ENCODE peak calls at places on chromosomes 13 and 19, in six cellular contexts. One of them, this sample, is unnamed.

GRCh38 chr19:52248256-52248655 is 21.1 kb upstream of the ZNF766 start:
- DNase-seq in effector memory CD4-positive, alpha-beta T cell: peak
- DNase-seq in AG09309: peak
- DNase-seq in fibroblast of the aortic adventitia: peak
- DNase-seq in neuronal stem cell: no peak
- DNase-seq in stomach: peak
- DNase-seq in this sample: peak

GRCh38 chr19:5083547-5083965 is 114.6 kb downstream of the KDM4B start:
- DNase-seq in neuronal stem cell: no peak
- DNase-seq in AG09309: no peak
- DNase-seq in stomach: no peak
- DNase-seq in fibroblast of the aortic adventitia: peak
- DNase-seq in effector memory CD4-positive, alpha-beta T cell: no peak
- DNase-seq in this sample: no peak

GRCh38 chr19:22118132-22118531 is 65.8 kb downstream of the ZNF257 start:
- DNase-seq in fibroblast of the aortic adventitia: no peak
- DNase-seq in AG09309: no peak
- DNase-seq in neuronal stem cell: no peak
- DNase-seq in effector memory CD4-positive, alpha-beta T cell: no peak
- DNase-seq in stomach: no peak
- DNase-seq in this sample: no peak

GRCh38 chr13:33208290-33208990 is 77.1 kb downstream of the STARD13 start:
- DNase-seq in neuronal stem cell: no peak
- DNase-seq in fibroblast of the aortic adventitia: no peak
- DNase-seq in effector memory CD4-positive, alpha-beta T cell: no peak
- DNase-seq in AG09309: no peak
- DNase-seq in stomach: no peak
- DNase-seq in this sample: no peak

GRCh38 chr19:46372901-46373572 is 26.1 kb downstream of the PPP5C start:
- DNase-seq in neuronal stem cell: peak
- DNase-seq in fibroblast of the aortic adventitia: peak
- DNase-seq in AG09309: no peak
- DNase-seq in effector memory CD4-positive, alpha-beta T cell: no peak
- DNase-seq in stomach: no peak
- DNase-seq in this sample: peak

GRCh38 chr19:51002542-51003311 is 1.3 kb upstream of the KLK8 start:
- DNase-seq in fibroblast of the aortic adventitia: no peak
- DNase-seq in stomach: no peak
- DNase-seq in effector memory CD4-positive, alpha-beta T cell: no peak
- DNase-seq in AG09309: no peak
- DNase-seq in neuronal stem cell: peak
- DNase-seq in this sample: no peak

GRCh38 chr13:76129305-76130040 is 493.3 kb downstream of the LMO7 start:
- DNase-seq in fibroblast of the aortic adventitia: no peak
- DNase-seq in stomach: no peak
- DNase-seq in effector memory CD4-positive, alpha-beta T cell: no peak
- DNase-seq in AG09309: no peak
- DNase-seq in neuronal stem cell: peak
- DNase-seq in this sample: no peak

GRCh38 chr19:33496496-33496895 is 25.1 kb downstream of the PEPD start:
- DNase-seq in fibroblast of the aortic adventitia: no peak
- DNase-seq in AG09309: no peak
- DNase-seq in neuronal stem cell: no peak
- DNase-seq in stomach: no peak
- DNase-seq in effector memory CD4-positive, alpha-beta T cell: no peak
- DNase-seq in this sample: no peak

GRCh38 chr19:55299991-55300390 is 16.2 kb downstream of the BRSK1 start:
- DNase-seq in stomach: no peak
- DNase-seq in effector memory CD4-positive, alpha-beta T cell: no peak
- DNase-seq in fibroblast of the aortic adventitia: no peak
- DNase-seq in neuronal stem cell: no peak
- DNase-seq in AG09309: no peak
- DNase-seq in this sample: no peak

GRCh38 chr19:42325896-42326771 is 699 bp downstream of the MEGF8 start:
- DNase-seq in fibroblast of the aortic adventitia: no peak
- DNase-seq in AG09309: no peak
- DNase-seq in stomach: peak
- DNase-seq in neuronal stem cell: no peak
- DNase-seq in effector memory CD4-positive, alpha-beta T cell: no peak
- DNase-seq in this sample: no peak

GRCh38 chr19:52991484-52991883 is 22.2 kb upstream of the ERVV-1 start:
- DNase-seq in stomach: no peak
- DNase-seq in AG09309: peak
- DNase-seq in effector memory CD4-positive, alpha-beta T cell: no peak
- DNase-seq in fibroblast of the aortic adventitia: peak
- DNase-seq in neuronal stem cell: no peak
- DNase-seq in this sample: peak

GRCh38 chr19:44905437-44906160 is at the start of gene APOE:
- DNase-seq in stomach: no peak
- DNase-seq in AG09309: no peak
- DNase-seq in neuronal stem cell: peak
- DNase-seq in fibroblast of the aortic adventitia: no peak
- DNase-seq in effector memory CD4-positive, alpha-beta T cell: no peak
- DNase-seq in this sample: no peak

GRCh38 chr13:33125821-33126570 is 109.8 kb downstream of the KL start:
- DNase-seq in neuronal stem cell: peak
- DNase-seq in fibroblast of the aortic adventitia: peak
- DNase-seq in AG09309: peak
- DNase-seq in stomach: no peak
- DNase-seq in effector memory CD4-positive, alpha-beta T cell: no peak
- DNase-seq in this sample: peak

GRCh38 chr13:67299072-67299635 is 69.0 kb upstream of the PCDH9 start:
- DNase-seq in AG09309: peak
- DNase-seq in fibroblast of the aortic adventitia: peak
- DNase-seq in stomach: no peak
- DNase-seq in effector memory CD4-positive, alpha-beta T cell: no peak
- DNase-seq in neuronal stem cell: no peak
- DNase-seq in this sample: peak

GRCh38 chr13:38321654-38322053 is 28.0 kb upstream of the UFM1 start:
- DNase-seq in neuronal stem cell: no peak
- DNase-seq in AG09309: no peak
- DNase-seq in effector memory CD4-positive, alpha-beta T cell: no peak
- DNase-seq in stomach: no peak
- DNase-seq in fibroblast of the aortic adventitia: no peak
- DNase-seq in this sample: no peak

GRCh38 chr19:16890461-16891184 is 1.8 kb downstream of the F2RL3 start:
- DNase-seq in effector memory CD4-positive, alpha-beta T cell: no peak
- DNase-seq in neuronal stem cell: no peak
- DNase-seq in fibroblast of the aortic adventitia: no peak
- DNase-seq in AG09309: no peak
- DNase-seq in stomach: no peak
- DNase-seq in this sample: no peak

GRCh38 chr13:46553886-46554855 is 1.2 kb downstream of the LRCH1 start:
- DNase-seq in neuronal stem cell: no peak
- DNase-seq in effector memory CD4-positive, alpha-beta T cell: peak
- DNase-seq in AG09309: no peak
- DNase-seq in fibroblast of the aortic adventitia: peak
- DNase-seq in stomach: peak
- DNase-seq in this sample: peak

GRCh38 chr19:37914908-37915307 is 7.9 kb downstream of the SIPA1L3 start:
- DNase-seq in neuronal stem cell: no peak
- DNase-seq in stomach: no peak
- DNase-seq in effector memory CD4-positive, alpha-beta T cell: no peak
- DNase-seq in fibroblast of the aortic adventitia: no peak
- DNase-seq in AG09309: no peak
- DNase-seq in this sample: no peak

GRCh38 chr19:42560731-42561130 is 32.5 kb upstream of the CEACAM1 start:
- DNase-seq in fibroblast of the aortic adventitia: no peak
- DNase-seq in AG09309: no peak
- DNase-seq in stomach: no peak
- DNase-seq in effector memory CD4-positive, alpha-beta T cell: no peak
- DNase-seq in neuronal stem cell: no peak
- DNase-seq in this sample: no peak

GRCh38 chr13:43364210-43365041 is 341.0 kb downstream of the DNAJC15 start:
- DNase-seq in AG09309: peak
- DNase-seq in fibroblast of the aortic adventitia: peak
- DNase-seq in neuronal stem cell: no peak
- DNase-seq in stomach: no peak
- DNase-seq in effector memory CD4-positive, alpha-beta T cell: no peak
- DNase-seq in this sample: peak

GRCh38 chr19:47418595-47419036 is 711 bp downstream of the MEIS3 start:
- DNase-seq in AG09309: no peak
- DNase-seq in effector memory CD4-positive, alpha-beta T cell: no peak
- DNase-seq in neuronal stem cell: no peak
- DNase-seq in stomach: no peak
- DNase-seq in fibroblast of the aortic adventitia: no peak
- DNase-seq in this sample: no peak
- H3K4me3 ChIP-seq in AG09309: peak
- H3K4me3 ChIP-seq in effector memory CD4-positive, alpha-beta T cell: no peak
- H3K4me3 ChIP-seq in neuronal stem cell: peak
- H3K4me3 ChIP-seq in stomach: peak
- H3K4me3 ChIP-seq in fibroblast of the aortic adventitia: peak
- H3K4me3 ChIP-seq in this sample: peak

GRCh38 chr13:110760611-110761010 is 47.1 kb downstream of the ING1 start:
- DNase-seq in AG09309: no peak
- DNase-seq in stomach: no peak
- DNase-seq in effector memory CD4-positive, alpha-beta T cell: no peak
- DNase-seq in fibroblast of the aortic adventitia: no peak
- DNase-seq in neuronal stem cell: no peak
- DNase-seq in this sample: no peak

GRCh38 chr13:110758195-110758594 is 44.7 kb downstream of the ING1 start:
- DNase-seq in stomach: no peak
- DNase-seq in fibroblast of the aortic adventitia: peak
- DNase-seq in neuronal stem cell: no peak
- DNase-seq in AG09309: peak
- DNase-seq in effector memory CD4-positive, alpha-beta T cell: no peak
- DNase-seq in this sample: peak

GRCh38 chr13:110759710-110760109 is 46.2 kb downstream of the ING1 start:
- DNase-seq in fibroblast of the aortic adventitia: peak
- DNase-seq in AG09309: peak
- DNase-seq in neuronal stem cell: no peak
- DNase-seq in stomach: no peak
- DNase-seq in effector memory CD4-positive, alpha-beta T cell: no peak
- DNase-seq in this sample: peak

GRCh38 chr13:110757296-110757695 is 43.8 kb downstream of the ING1 start:
- DNase-seq in neuronal stem cell: no peak
- DNase-seq in stomach: no peak
- DNase-seq in fibroblast of the aortic adventitia: no peak
- DNase-seq in AG09309: no peak
- DNase-seq in effector memory CD4-positive, alpha-beta T cell: no peak
- DNase-seq in this sample: no peak

GRCh38 chr13:110756268-110756667 is 42.8 kb downstream of the ING1 start:
- DNase-seq in stomach: no peak
- DNase-seq in AG09309: peak
- DNase-seq in fibroblast of the aortic adventitia: peak
- DNase-seq in effector memory CD4-positive, alpha-beta T cell: no peak
- DNase-seq in neuronal stem cell: no peak
- DNase-seq in this sample: peak
- H3K4me3 ChIP-seq in stomach: no peak
- H3K4me3 ChIP-seq in AG09309: no peak
- H3K4me3 ChIP-seq in fibroblast of the aortic adventitia: no peak
- H3K4me3 ChIP-seq in effector memory CD4-positive, alpha-beta T cell: no peak
- H3K4me3 ChIP-seq in neuronal stem cell: no peak
- H3K4me3 ChIP-seq in this sample: no peak

GRCh38 chr19:1857648-1858326 is 5.6 kb downstream of the KLF16 start:
- DNase-seq in AG09309: no peak
- DNase-seq in fibroblast of the aortic adventitia: no peak
- DNase-seq in effector memory CD4-positive, alpha-beta T cell: no peak
- DNase-seq in stomach: no peak
- DNase-seq in neuronal stem cell: no peak
- DNase-seq in this sample: no peak

GRCh38 chr19:1856345-1856697 is 7.1 kb downstream of the KLF16 start:
- DNase-seq in fibroblast of the aortic adventitia: no peak
- DNase-seq in neuronal stem cell: no peak
- DNase-seq in AG09309: no peak
- DNase-seq in effector memory CD4-positive, alpha-beta T cell: no peak
- DNase-seq in stomach: no peak
- DNase-seq in this sample: no peak

GRCh38 chr19:1858412-1859081 is 4.8 kb downstream of the KLF16 start:
- DNase-seq in stomach: no peak
- DNase-seq in effector memory CD4-positive, alpha-beta T cell: no peak
- DNase-seq in AG09309: no peak
- DNase-seq in fibroblast of the aortic adventitia: no peak
- DNase-seq in neuronal stem cell: no peak
- DNase-seq in this sample: no peak

GRCh38 chr19:1855828-1856255 is 7.5 kb downstream of the KLF16 start:
- DNase-seq in stomach: no peak
- DNase-seq in effector memory CD4-positive, alpha-beta T cell: no peak
- DNase-seq in fibroblast of the aortic adventitia: peak
- DNase-seq in neuronal stem cell: no peak
- DNase-seq in AG09309: no peak
- DNase-seq in this sample: peak

GRCh38 chr19:1856698-1857603 is 6.4 kb downstream of the KLF16 start:
- DNase-seq in AG09309: no peak
- DNase-seq in fibroblast of the aortic adventitia: peak
- DNase-seq in stomach: peak
- DNase-seq in neuronal stem cell: no peak
- DNase-seq in effector memory CD4-positive, alpha-beta T cell: no peak
- DNase-seq in this sample: peak
- H3K4me3 ChIP-seq in AG09309: peak
- H3K4me3 ChIP-seq in fibroblast of the aortic adventitia: peak
- H3K4me3 ChIP-seq in stomach: peak
- H3K4me3 ChIP-seq in neuronal stem cell: no peak
- H3K4me3 ChIP-seq in effector memory CD4-positive, alpha-beta T cell: peak
- H3K4me3 ChIP-seq in this sample: peak

GRCh38 chr13:99289265-99289664 is 17.9 kb downstream of the GPR183 start:
- DNase-seq in fibroblast of the aortic adventitia: no peak
- DNase-seq in stomach: no peak
- DNase-seq in neuronal stem cell: no peak
- DNase-seq in effector memory CD4-positive, alpha-beta T cell: no peak
- DNase-seq in AG09309: no peak
- DNase-seq in this sample: no peak
- H3K4me3 ChIP-seq in fibroblast of the aortic adventitia: no peak
- H3K4me3 ChIP-seq in stomach: no peak
- H3K4me3 ChIP-seq in neuronal stem cell: no peak
- H3K4me3 ChIP-seq in effector memory CD4-positive, alpha-beta T cell: no peak
- H3K4me3 ChIP-seq in AG09309: no peak
- H3K4me3 ChIP-seq in this sample: no peak

This sample was measured in AG10803.